ENCODE peak calls at places on chromosomes 1 and 21, in nine cellular contexts. K is Kasumi-1; E is activated CD4-positive, CD25-positive, alpha-beta regulatory T cell treated with anti-CD3 and anti-CD28 coated beads, Interleukin-2, amount 50 U/mL, for 72 hours; M is NT2/D1; Q is activated CD4-positive, alpha-beta T cell treated with anti-CD3 and anti-CD28 coated beads, Interleukin-2, amount 50 U/mL, for 4 hours; Z is amniotic epithelial cell; F is cerebellum; P is Caco-2; I is MM.1S. W is an unnamed sample.

GRCh38 chr1:1371354-1371740 is 3.7 kb downstream of the AURKAIP1 start:
- DNase-seq in K (no peak), E (peak), M (no peak), Q (no peak), Z (peak), F (no peak), P (no peak), I (no peak), W (no peak)

GRCh38 chr1:113399063-113399583 is 8.8 kb downstream of the MAGI3 start:
- DNase-seq in K (no peak), E (no peak), M (no peak), Q (no peak), Z (no peak), F (no peak), P (no peak), I (no peak), W (no peak)

GRCh38 chr1:7221823-7222462 is 436.7 kb downstream of the CAMTA1 start:
- DNase-seq in K (no peak), E (no peak), M (no peak), Q (no peak), Z (peak), F (no peak), P (no peak), I (no peak), W (no peak)

GRCh38 chr1:222382171-222382570 is 165.7 kb downstream of the HHIPL2 start:
- DNase-seq in K (no peak), E (no peak), M (no peak), Q (no peak), Z (peak), F (no peak), P (no peak), I (no peak), W (no peak)

GRCh38 chr21:39105836-39106235 is 77.4 kb downstream of the PSMG1 start:
- DNase-seq in K (no peak), E (no peak), M (no peak), Q (no peak), Z (no peak), F (no peak), P (no peak), I (no peak), W (no peak)

GRCh38 chr1:64072089-64072835 is 131.2 kb upstream of the UBE2U start:
- DNase-seq in K (no peak), E (no peak), M (no peak), Q (no peak), Z (peak), F (peak), P (no peak), I (no peak), W (no peak)

GRCh38 chr1:160261526-160261877 is 847 bp downstream of the DCAF8 start:
- DNase-seq in K (peak), E (peak), M (no peak), Q (peak), Z (peak), F (no peak), P (peak), I (peak), W (peak)

GRCh38 chr1:111141803-111142202 is 1.8 kb downstream of the CEPT1 start:
- DNase-seq in K (no peak), E (no peak), M (no peak), Q (no peak), Z (no peak), F (no peak), P (no peak), I (no peak), W (no peak)

GRCh38 chr1:47812848-47813508 is 184.2 kb downstream of the TRABD2B start:
- DNase-seq in K (no peak), E (no peak), M (no peak), Q (no peak), Z (no peak), F (no peak), P (no peak), I (no peak), W (no peak)